ENCODE peak calls at places on chromosomes 12 and 14, in eight cellular contexts. R, Y, H, K, W, O, N and E are unnamed samples.

GRCh38 chr12:68943848-68944247 is 10.9 kb upstream of the CPM start:
- DNase-seq in R (no peak), H (no peak), K (no peak), W (no peak), O (no peak), N (no peak), Y (no peak), E (no peak)

GRCh38 chr12:64824500-64825142 is at the start of gene TBC1D30:
- DNase-seq in K (no peak), O (no peak), R (peak; percentile 58), Y (peak; percentile 13), N (no peak), W (no peak), H (peak; percentile 81), E (peak; percentile 25)

GRCh38 chr12:30286345-30286926 is 409.2 kb downstream of the IPO8 start:
- DNase-seq in O (no peak), N (no peak), R (peak; percentile 52), H (no peak), Y (no peak), W (no peak), K (no peak), E (no peak)

GRCh38 chr12:8077207-8077606 is 4.9 kb upstream of the NECAP1 start:
- DNase-seq in Y (no peak), O (no peak), K (no peak), R (no peak), N (no peak), H (no peak), W (no peak), E (no peak)

GRCh38 chr14:59464651-59465569 is at the start of gene GPR135:
- DNase-seq in R (peak; percentile 70), K (no peak), Y (peak; percentile 80), O (no peak), H (peak; percentile 91), N (peak; percentile 87), W (peak; percentile 71), E (peak; percentile 77)

GRCh38 chr14:36633580-36633979 is 28.1 kb upstream of the PAX9 start:
- DNase-seq in K (no peak), H (no peak), O (no peak), N (no peak), R (no peak), W (no peak), Y (no peak), E (no peak)

GRCh38 chr14:63504628-63505027 is 38.5 kb downstream of the PPP2R5E start:
- DNase-seq in N (no peak), K (no peak), Y (no peak), H (no peak), O (no peak), R (no peak), W (no peak), E (no peak)

GRCh38 chr14:82387699-82388098 is 854.0 kb upstream of the SEL1L start:
- DNase-seq in K (no peak), Y (no peak), N (no peak), H (no peak), O (no peak), R (no peak), W (no peak), E (no peak)

GRCh38 chr14:64910847-64911495 is 3.3 kb upstream of the CHURC1 start:
- DNase-seq in W (no peak), K (no peak), R (peak; percentile 70), H (peak; percentile 50), Y (no peak), N (no peak), O (no peak), E (no peak)

GRCh38 chr14:95253039-95253620 is 66.6 kb downstream of the CLMN start:
- DNase-seq in W (no peak), Y (no peak), H (no peak), K (no peak), R (no peak), N (no peak), O (no peak), E (no peak)

GRCh38 chr12:55194382-55194781 is 26.4 kb upstream of the OR10A7 start:
- DNase-seq in O (no peak), R (no peak), W (no peak), K (no peak), N (no peak), Y (no peak), H (no peak), E (no peak)

GRCh38 chr12:26878661-26879119 is 45.7 kb upstream of the ITPR2 start:
- DNase-seq in W (no peak), O (peak; percentile 70), K (no peak), N (peak; percentile 68), H (no peak), Y (peak; percentile 97), R (peak; percentile 12), E (peak; percentile 81)

GRCh38 chr14:59199205-59199604 is 10.7 kb downstream of the DAAM1 start:
- DNase-seq in W (no peak), H (no peak), N (no peak), R (no peak), Y (no peak), O (no peak), K (no peak), E (no peak)

GRCh38 chr14:75249958-75250336 is 28.7 kb upstream of the FOS start:
- DNase-seq in H (no peak), K (no peak), R (no peak), N (no peak), Y (no peak), O (no peak), W (no peak), E (no peak)

GRCh38 chr14:75247939-75248338 is 30.7 kb upstream of the FOS start:
- DNase-seq in W (no peak), R (no peak), O (no peak), K (no peak), Y (no peak), H (no peak), N (no peak), E (no peak)

GRCh38 chr14:75249251-75249957 is 29.2 kb upstream of the FOS start:
- DNase-seq in K (no peak), W (peak; percentile 96), H (no peak), N (peak; percentile 50), O (no peak), Y (peak; percentile 38), R (peak; percentile 61), E (peak; percentile 68)

GRCh38 chr14:75246546-75247285 is 31.9 kb upstream of the FOS start:
- DNase-seq in H (no peak), N (no peak), K (no peak), O (no peak), Y (no peak), W (no peak), R (no peak), E (no peak)

DNA sequence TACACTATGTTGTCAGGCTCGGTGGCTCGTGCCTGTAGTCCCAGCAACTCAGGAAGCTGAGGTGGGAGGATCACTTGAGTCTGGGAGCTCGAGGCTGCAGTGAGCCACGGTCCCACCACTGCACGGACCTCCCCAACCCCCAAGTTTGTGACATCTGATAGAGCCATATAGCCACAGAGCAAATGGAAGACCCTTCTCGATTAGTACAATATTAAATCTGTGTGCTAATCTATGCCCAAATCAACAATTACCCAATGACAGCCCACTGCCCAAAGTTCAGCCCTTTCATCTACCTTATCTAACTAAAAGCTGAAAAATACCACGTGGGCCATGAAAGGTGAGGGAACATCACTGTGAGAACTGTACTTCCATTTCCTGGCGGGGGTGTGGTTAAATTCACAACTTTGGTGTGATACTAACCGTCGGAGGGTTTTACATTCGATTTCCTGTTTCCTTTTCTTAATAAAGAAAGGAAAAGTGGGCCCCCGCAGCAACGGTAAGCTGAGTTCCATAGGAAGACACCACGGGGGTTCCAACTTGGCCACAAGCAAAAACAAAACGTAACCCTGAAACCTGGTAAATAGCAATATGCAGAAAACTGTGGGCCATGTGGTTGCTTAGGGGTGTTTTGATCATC is 31.2 kb upstream of the FOS start:
- DNase-seq in Y (no peak), W (peak; percentile 88), H (no peak), N (no peak), R (no peak), K (no peak), O (no peak), E (no peak)
- H3K27ac ChIP-seq in Y (no peak overlapping the region), W (peak overlapping the region; percentile 52), H (no peak overlapping the region), N (no peak overlapping the region), R (no peak overlapping the region), K (no peak overlapping the region), O (no peak overlapping the region), E (peak overlapping the region; percentile 95)

DNA sequence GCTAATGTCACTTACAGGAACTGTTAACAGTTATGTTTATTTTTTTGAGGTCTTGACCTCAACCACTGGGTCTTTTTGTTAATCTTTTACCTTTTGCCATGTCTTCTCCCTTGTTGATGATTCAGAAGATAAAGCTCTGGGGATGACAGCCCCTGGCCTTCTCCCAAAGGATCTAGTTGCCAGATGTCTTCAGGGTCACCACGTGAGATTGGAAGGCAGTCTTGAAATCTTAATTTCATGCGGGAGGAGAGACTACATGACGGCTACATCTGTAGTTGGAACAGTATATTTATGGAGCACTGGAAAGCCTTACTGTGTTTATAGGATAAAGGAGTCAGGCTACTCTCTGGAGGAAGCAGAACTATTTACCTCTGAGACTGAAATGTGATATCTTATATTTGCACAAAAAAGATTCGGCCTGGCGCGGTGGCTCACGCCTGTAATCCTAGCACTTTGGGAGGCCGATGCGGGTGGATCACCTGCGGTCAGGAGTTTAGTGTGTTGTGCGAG is 5.6 kb downstream of the MLEC start:
- DNase-seq in N (no peak), H (no peak), R (no peak), O (no peak), W (no peak), Y (no peak), K (no peak), E (no peak)
- H3K4me1 ChIP-seq in N (peaks cover 27% of the 10 kb centered on the region), H (no peaks in the 10 kb centered on the region), R (peaks cover 62% of the 10 kb centered on the region), O (no peaks in the 10 kb centered on the region), W (peaks cover 25% of the 10 kb centered on the region), Y (peaks cover 35% of the 10 kb centered on the region), K (peaks cover 3% of the 10 kb centered on the region), E (peaks cover 79% of the 10 kb centered on the region)

DNA sequence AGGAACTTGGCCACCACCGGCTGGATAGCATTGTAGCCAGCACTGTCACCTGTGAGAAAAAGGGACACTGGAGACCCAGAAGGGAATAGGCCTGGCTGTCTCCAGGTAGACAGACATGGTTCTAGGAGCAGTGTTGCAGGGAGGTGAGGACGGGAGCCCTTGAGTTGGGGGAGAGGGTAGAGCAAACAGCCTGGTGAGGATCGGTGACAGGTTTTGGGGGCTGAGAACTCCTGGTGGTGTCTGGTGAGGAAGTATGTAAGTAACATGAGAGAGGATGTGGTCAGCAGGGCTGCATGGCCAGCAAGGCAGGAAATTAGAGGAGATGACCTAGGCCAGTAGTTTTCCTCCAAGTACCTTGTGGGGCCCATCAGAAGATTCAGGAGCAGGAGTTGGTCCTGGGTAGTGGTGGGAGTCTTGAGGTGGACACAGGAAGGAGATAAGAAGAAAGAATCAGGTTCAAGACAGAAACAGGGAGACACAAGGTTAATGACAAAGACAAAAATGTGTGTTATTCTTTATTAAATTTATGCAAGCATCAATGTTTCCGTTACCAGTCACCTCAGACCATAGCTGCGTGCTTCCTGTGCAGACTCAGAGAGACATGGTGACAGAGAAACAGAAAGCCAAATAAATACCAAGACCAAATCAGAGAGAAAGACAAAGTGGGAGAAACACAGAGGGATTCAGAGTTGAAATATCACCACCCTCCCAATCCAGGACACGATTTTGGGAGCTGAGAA is at the start of gene ARHGAP9:
- DNase-seq in R (no peak), N (no peak), H (no peak), K (no peak), O (no peak), W (peak; percentile 87), Y (no peak), E (no peak)
- H3K4me3 ChIP-seq in R (no peak within 1 kb of the TSS), N (no peak within 1 kb of the TSS), H (no peak within 1 kb of the TSS), K (no peak within 1 kb of the TSS), O (no peak within 1 kb of the TSS), W (peak within 1 kb of the TSS; percentile 71), Y (no peak within 1 kb of the TSS), E (no peak within 1 kb of the TSS)

DNA sequence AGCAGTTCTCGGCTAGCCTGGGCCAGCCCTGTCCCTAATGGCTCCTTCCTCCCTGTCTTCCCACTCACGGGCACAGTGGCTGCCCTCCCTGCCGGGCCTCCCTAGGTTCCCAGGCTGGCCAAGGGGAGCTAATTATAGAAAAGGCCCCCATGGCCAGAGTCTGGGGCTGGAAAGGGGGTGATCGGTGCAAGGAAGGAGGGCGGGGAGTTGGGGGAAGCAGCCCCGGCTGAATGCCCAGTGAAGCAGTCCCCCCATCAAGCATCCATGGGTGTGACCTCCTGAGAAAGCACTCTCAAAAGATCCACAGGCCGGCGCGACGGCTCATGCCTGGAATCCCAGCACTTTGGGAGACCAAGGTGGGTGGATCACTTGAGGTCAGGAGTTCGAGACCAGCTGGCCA is 54.9 kb downstream of the TESC start:
- DNase-seq in O (no peak), Y (no peak), N (no peak), K (no peak), R (no peak), H (no peak), W (no peak), E (no peak)
- H3K27ac ChIP-seq in O (peak overlapping the region; percentile 94), Y (no peak overlapping the region), N (no peak overlapping the region), K (no peak overlapping the region), R (no peak overlapping the region), H (no peak overlapping the region), W (no peak overlapping the region), E (no peak overlapping the region)